ENCODE peak calls at places on chromosomes 12 and 14, in nine cellular contexts. One of them, this sample, is unnamed.

GRCh38 chr14:81366259-81366658 is 33.9 kb downstream of the STON2 start:
- DNase-seq in stimulated activated CD8-positive, alpha-beta memory T cell treated with anti-CD3 and anti-CD28 coated beads, Interleukin-12 subunit alpha, Interleukin-12 subunit beta, amount 100 ng/mL, for 4 hours: no peak
- DNase-seq in fibroblast of mammary gland: peak
- DNase-seq in DMS153: no peak
- DNase-seq in amniotic stem cell: no peak
- DNase-seq in GF-D8: no peak
- DNase-seq in cardiac septum: no peak
- DNase-seq in naive thymus-derived CD8-positive, alpha-beta T cell: no peak
- DNase-seq in astrocyte of the spinal cord: peak
- DNase-seq in this sample: no peak

GRCh38 chr12:107544947-107545346 is 140.7 kb upstream of the PWP1 start:
- DNase-seq in GF-D8: no peak
- DNase-seq in stimulated activated CD8-positive, alpha-beta memory T cell treated with anti-CD3 and anti-CD28 coated beads, Interleukin-12 subunit alpha, Interleukin-12 subunit beta, amount 100 ng/mL, for 4 hours: no peak
- DNase-seq in fibroblast of mammary gland: peak
- DNase-seq in naive thymus-derived CD8-positive, alpha-beta T cell: no peak
- DNase-seq in DMS153: no peak
- DNase-seq in amniotic stem cell: no peak
- DNase-seq in cardiac septum: no peak
- DNase-seq in astrocyte of the spinal cord: no peak
- DNase-seq in this sample: no peak

GRCh38 chr12:64999157-64999425 is 122.0 kb downstream of the WIF1 start:
- DNase-seq in cardiac septum: no peak
- DNase-seq in amniotic stem cell: no peak
- DNase-seq in DMS153: no peak
- DNase-seq in fibroblast of mammary gland: no peak
- DNase-seq in stimulated activated CD8-positive, alpha-beta memory T cell treated with anti-CD3 and anti-CD28 coated beads, Interleukin-12 subunit alpha, Interleukin-12 subunit beta, amount 100 ng/mL, for 4 hours: no peak
- DNase-seq in naive thymus-derived CD8-positive, alpha-beta T cell: no peak
- DNase-seq in GF-D8: no peak
- DNase-seq in astrocyte of the spinal cord: no peak
- DNase-seq in this sample: no peak

GRCh38 chr14:28773917-28774691 is 7.5 kb downstream of the FOXG1 start:
- DNase-seq in DMS153: peak
- DNase-seq in fibroblast of mammary gland: peak
- DNase-seq in cardiac septum: no peak
- DNase-seq in GF-D8: no peak
- DNase-seq in amniotic stem cell: no peak
- DNase-seq in naive thymus-derived CD8-positive, alpha-beta T cell: no peak
- DNase-seq in stimulated activated CD8-positive, alpha-beta memory T cell treated with anti-CD3 and anti-CD28 coated beads, Interleukin-12 subunit alpha, Interleukin-12 subunit beta, amount 100 ng/mL, for 4 hours: no peak
- DNase-seq in astrocyte of the spinal cord: peak
- DNase-seq in this sample: no peak

GRCh38 chr14:23727566-23728335 is 91.6 kb downstream of the DHRS2 start:
- DNase-seq in fibroblast of mammary gland: peak
- DNase-seq in amniotic stem cell: no peak
- DNase-seq in naive thymus-derived CD8-positive, alpha-beta T cell: no peak
- DNase-seq in DMS153: no peak
- DNase-seq in stimulated activated CD8-positive, alpha-beta memory T cell treated with anti-CD3 and anti-CD28 coated beads, Interleukin-12 subunit alpha, Interleukin-12 subunit beta, amount 100 ng/mL, for 4 hours: no peak
- DNase-seq in cardiac septum: no peak
- DNase-seq in GF-D8: no peak
- DNase-seq in astrocyte of the spinal cord: peak
- DNase-seq in this sample: no peak

GRCh38 chr12:54002915-54003339 is 3.0 kb downstream of the HOXC9 start:
- DNase-seq in naive thymus-derived CD8-positive, alpha-beta T cell: no peak
- DNase-seq in astrocyte of the spinal cord: no peak
- DNase-seq in cardiac septum: no peak
- DNase-seq in fibroblast of mammary gland: no peak
- DNase-seq in GF-D8: no peak
- DNase-seq in DMS153: no peak
- DNase-seq in amniotic stem cell: no peak
- DNase-seq in stimulated activated CD8-positive, alpha-beta memory T cell treated with anti-CD3 and anti-CD28 coated beads, Interleukin-12 subunit alpha, Interleukin-12 subunit beta, amount 100 ng/mL, for 4 hours: no peak
- DNase-seq in this sample: no peak

GRCh38 chr14:29216316-29216715 is 449.7 kb downstream of the FOXG1 start:
- DNase-seq in amniotic stem cell: no peak
- DNase-seq in fibroblast of mammary gland: no peak
- DNase-seq in stimulated activated CD8-positive, alpha-beta memory T cell treated with anti-CD3 and anti-CD28 coated beads, Interleukin-12 subunit alpha, Interleukin-12 subunit beta, amount 100 ng/mL, for 4 hours: no peak
- DNase-seq in cardiac septum: no peak
- DNase-seq in DMS153: peak
- DNase-seq in astrocyte of the spinal cord: no peak
- DNase-seq in naive thymus-derived CD8-positive, alpha-beta T cell: no peak
- DNase-seq in GF-D8: no peak
- DNase-seq in this sample: no peak

GRCh38 chr14:72758993-72759392 is 134.9 kb downstream of the DPF3 start:
- DNase-seq in cardiac septum: no peak
- DNase-seq in DMS153: no peak
- DNase-seq in stimulated activated CD8-positive, alpha-beta memory T cell treated with anti-CD3 and anti-CD28 coated beads, Interleukin-12 subunit alpha, Interleukin-12 subunit beta, amount 100 ng/mL, for 4 hours: no peak
- DNase-seq in naive thymus-derived CD8-positive, alpha-beta T cell: no peak
- DNase-seq in fibroblast of mammary gland: no peak
- DNase-seq in astrocyte of the spinal cord: no peak
- DNase-seq in amniotic stem cell: no peak
- DNase-seq in GF-D8: no peak
- DNase-seq in this sample: no peak

GRCh38 chr14:102986810-102987579 is 64.5 kb downstream of the AMN start:
- DNase-seq in naive thymus-derived CD8-positive, alpha-beta T cell: no peak
- DNase-seq in stimulated activated CD8-positive, alpha-beta memory T cell treated with anti-CD3 and anti-CD28 coated beads, Interleukin-12 subunit alpha, Interleukin-12 subunit beta, amount 100 ng/mL, for 4 hours: no peak
- DNase-seq in GF-D8: no peak
- DNase-seq in DMS153: peak
- DNase-seq in cardiac septum: no peak
- DNase-seq in fibroblast of mammary gland: peak
- DNase-seq in amniotic stem cell: no peak
- DNase-seq in astrocyte of the spinal cord: peak
- DNase-seq in this sample: no peak

GRCh38 chr14:54804720-54805060 is 97.9 kb downstream of the GCH1 start:
- DNase-seq in amniotic stem cell: no peak
- DNase-seq in GF-D8: no peak
- DNase-seq in astrocyte of the spinal cord: no peak
- DNase-seq in cardiac septum: peak
- DNase-seq in stimulated activated CD8-positive, alpha-beta memory T cell treated with anti-CD3 and anti-CD28 coated beads, Interleukin-12 subunit alpha, Interleukin-12 subunit beta, amount 100 ng/mL, for 4 hours: no peak
- DNase-seq in naive thymus-derived CD8-positive, alpha-beta T cell: no peak
- DNase-seq in DMS153: no peak
- DNase-seq in fibroblast of mammary gland: no peak
- DNase-seq in this sample: no peak

GRCh38 chr12:19529933-19530630 is 90.8 kb downstream of the AEBP2 start:
- DNase-seq in amniotic stem cell: no peak
- DNase-seq in cardiac septum: no peak
- DNase-seq in DMS153: no peak
- DNase-seq in naive thymus-derived CD8-positive, alpha-beta T cell: no peak
- DNase-seq in fibroblast of mammary gland: peak
- DNase-seq in astrocyte of the spinal cord: peak
- DNase-seq in GF-D8: no peak
- DNase-seq in stimulated activated CD8-positive, alpha-beta memory T cell treated with anti-CD3 and anti-CD28 coated beads, Interleukin-12 subunit alpha, Interleukin-12 subunit beta, amount 100 ng/mL, for 4 hours: no peak
- DNase-seq in this sample: no peak

GRCh38 chr14:75928587-75929230 is 53.1 kb downstream of the TGFB3 start:
- DNase-seq in astrocyte of the spinal cord: no peak
- DNase-seq in fibroblast of mammary gland: peak
- DNase-seq in GF-D8: no peak
- DNase-seq in stimulated activated CD8-positive, alpha-beta memory T cell treated with anti-CD3 and anti-CD28 coated beads, Interleukin-12 subunit alpha, Interleukin-12 subunit beta, amount 100 ng/mL, for 4 hours: no peak
- DNase-seq in naive thymus-derived CD8-positive, alpha-beta T cell: no peak
- DNase-seq in cardiac septum: no peak
- DNase-seq in amniotic stem cell: no peak
- DNase-seq in DMS153: no peak
- DNase-seq in this sample: no peak

GRCh38 chr12:118061011-118061875 is at the start of gene WSB2:
- DNase-seq in DMS153: peak
- DNase-seq in stimulated activated CD8-positive, alpha-beta memory T cell treated with anti-CD3 and anti-CD28 coated beads, Interleukin-12 subunit alpha, Interleukin-12 subunit beta, amount 100 ng/mL, for 4 hours: peak
- DNase-seq in fibroblast of mammary gland: peak
- DNase-seq in cardiac septum: peak
- DNase-seq in naive thymus-derived CD8-positive, alpha-beta T cell: peak
- DNase-seq in astrocyte of the spinal cord: peak
- DNase-seq in GF-D8: no peak
- DNase-seq in amniotic stem cell: peak
- DNase-seq in this sample: no peak

GRCh38 chr14:26538176-26538575 is 59.7 kb downstream of the NOVA1 start:
- DNase-seq in GF-D8: no peak
- DNase-seq in DMS153: no peak
- DNase-seq in astrocyte of the spinal cord: no peak
- DNase-seq in cardiac septum: no peak
- DNase-seq in stimulated activated CD8-positive, alpha-beta memory T cell treated with anti-CD3 and anti-CD28 coated beads, Interleukin-12 subunit alpha, Interleukin-12 subunit beta, amount 100 ng/mL, for 4 hours: no peak
- DNase-seq in fibroblast of mammary gland: no peak
- DNase-seq in naive thymus-derived CD8-positive, alpha-beta T cell: no peak
- DNase-seq in amniotic stem cell: no peak
- DNase-seq in this sample: no peak

GRCh38 chr14:82251434-82251833 is 717.8 kb upstream of the SEL1L start:
- DNase-seq in cardiac septum: no peak
- DNase-seq in stimulated activated CD8-positive, alpha-beta memory T cell treated with anti-CD3 and anti-CD28 coated beads, Interleukin-12 subunit alpha, Interleukin-12 subunit beta, amount 100 ng/mL, for 4 hours: no peak
- DNase-seq in DMS153: no peak
- DNase-seq in amniotic stem cell: no peak
- DNase-seq in fibroblast of mammary gland: no peak
- DNase-seq in naive thymus-derived CD8-positive, alpha-beta T cell: no peak
- DNase-seq in astrocyte of the spinal cord: no peak
- DNase-seq in GF-D8: no peak
- DNase-seq in this sample: no peak

GRCh38 chr12:91920276-91920675 is 225.4 kb downstream of the BTG1 start:
- DNase-seq in amniotic stem cell: no peak
- DNase-seq in stimulated activated CD8-positive, alpha-beta memory T cell treated with anti-CD3 and anti-CD28 coated beads, Interleukin-12 subunit alpha, Interleukin-12 subunit beta, amount 100 ng/mL, for 4 hours: no peak
- DNase-seq in cardiac septum: no peak
- DNase-seq in GF-D8: no peak
- DNase-seq in fibroblast of mammary gland: peak
- DNase-seq in astrocyte of the spinal cord: no peak
- DNase-seq in DMS153: no peak
- DNase-seq in naive thymus-derived CD8-positive, alpha-beta T cell: no peak
- DNase-seq in this sample: no peak

GRCh38 chr12:131786331-131786730 is 41.9 kb upstream of the MMP17 start:
- DNase-seq in naive thymus-derived CD8-positive, alpha-beta T cell: no peak
- DNase-seq in astrocyte of the spinal cord: no peak
- DNase-seq in stimulated activated CD8-positive, alpha-beta memory T cell treated with anti-CD3 and anti-CD28 coated beads, Interleukin-12 subunit alpha, Interleukin-12 subunit beta, amount 100 ng/mL, for 4 hours: no peak
- DNase-seq in amniotic stem cell: no peak
- DNase-seq in GF-D8: no peak
- DNase-seq in DMS153: no peak
- DNase-seq in fibroblast of mammary gland: no peak
- DNase-seq in cardiac septum: no peak
- DNase-seq in this sample: no peak

GRCh38 chr12:90211017-90211416 is 502.4 kb upstream of the ATP2B1 start:
- DNase-seq in naive thymus-derived CD8-positive, alpha-beta T cell: no peak
- DNase-seq in GF-D8: no peak
- DNase-seq in cardiac septum: no peak
- DNase-seq in amniotic stem cell: no peak
- DNase-seq in fibroblast of mammary gland: peak
- DNase-seq in DMS153: no peak
- DNase-seq in stimulated activated CD8-positive, alpha-beta memory T cell treated with anti-CD3 and anti-CD28 coated beads, Interleukin-12 subunit alpha, Interleukin-12 subunit beta, amount 100 ng/mL, for 4 hours: no peak
- DNase-seq in astrocyte of the spinal cord: peak
- DNase-seq in this sample: no peak

GRCh38 chr14:74429221-74429691 is 3.2 kb upstream of the SYNDIG1L start:
- DNase-seq in amniotic stem cell: no peak
- DNase-seq in astrocyte of the spinal cord: no peak
- DNase-seq in stimulated activated CD8-positive, alpha-beta memory T cell treated with anti-CD3 and anti-CD28 coated beads, Interleukin-12 subunit alpha, Interleukin-12 subunit beta, amount 100 ng/mL, for 4 hours: no peak
- DNase-seq in fibroblast of mammary gland: no peak
- DNase-seq in naive thymus-derived CD8-positive, alpha-beta T cell: no peak
- DNase-seq in GF-D8: no peak
- DNase-seq in cardiac septum: no peak
- DNase-seq in DMS153: no peak
- DNase-seq in this sample: no peak

GRCh38 chr14:68851078-68851477 is 58.2 kb upstream of the ZFP36L1 start:
- DNase-seq in GF-D8: no peak
- DNase-seq in naive thymus-derived CD8-positive, alpha-beta T cell: no peak
- DNase-seq in DMS153: no peak
- DNase-seq in astrocyte of the spinal cord: no peak
- DNase-seq in amniotic stem cell: no peak
- DNase-seq in stimulated activated CD8-positive, alpha-beta memory T cell treated with anti-CD3 and anti-CD28 coated beads, Interleukin-12 subunit alpha, Interleukin-12 subunit beta, amount 100 ng/mL, for 4 hours: no peak
- DNase-seq in fibroblast of mammary gland: no peak
- DNase-seq in cardiac septum: no peak
- DNase-seq in this sample: no peak

GRCh38 chr12:110514363-110514762 is 12.2 kb downstream of the RAD9B start:
- DNase-seq in DMS153: no peak
- DNase-seq in amniotic stem cell: no peak
- DNase-seq in stimulated activated CD8-positive, alpha-beta memory T cell treated with anti-CD3 and anti-CD28 coated beads, Interleukin-12 subunit alpha, Interleukin-12 subunit beta, amount 100 ng/mL, for 4 hours: no peak
- DNase-seq in GF-D8: no peak
- DNase-seq in cardiac septum: no peak
- DNase-seq in fibroblast of mammary gland: no peak
- DNase-seq in naive thymus-derived CD8-positive, alpha-beta T cell: no peak
- DNase-seq in astrocyte of the spinal cord: no peak
- DNase-seq in this sample: no peak

GRCh38 chr12:75655233-75655879 is 143.9 kb upstream of the KRR1 start:
- DNase-seq in stimulated activated CD8-positive, alpha-beta memory T cell treated with anti-CD3 and anti-CD28 coated beads, Interleukin-12 subunit alpha, Interleukin-12 subunit beta, amount 100 ng/mL, for 4 hours: no peak
- DNase-seq in amniotic stem cell: no peak
- DNase-seq in naive thymus-derived CD8-positive, alpha-beta T cell: no peak
- DNase-seq in cardiac septum: no peak
- DNase-seq in GF-D8: no peak
- DNase-seq in astrocyte of the spinal cord: no peak
- DNase-seq in fibroblast of mammary gland: no peak
- DNase-seq in DMS153: no peak
- DNase-seq in this sample: no peak

GRCh38 chr12:91173139-91173538 is 9.5 kb downstream of the DCN start:
- DNase-seq in astrocyte of the spinal cord: no peak
- DNase-seq in stimulated activated CD8-positive, alpha-beta memory T cell treated with anti-CD3 and anti-CD28 coated beads, Interleukin-12 subunit alpha, Interleukin-12 subunit beta, amount 100 ng/mL, for 4 hours: no peak
- DNase-seq in amniotic stem cell: no peak
- DNase-seq in cardiac septum: no peak
- DNase-seq in fibroblast of mammary gland: no peak
- DNase-seq in naive thymus-derived CD8-positive, alpha-beta T cell: no peak
- DNase-seq in DMS153: no peak
- DNase-seq in GF-D8: no peak
- DNase-seq in this sample: no peak

GRCh38 chr12:22083167-22083566 is 37.1 kb downstream of the CMAS start:
- DNase-seq in fibroblast of mammary gland: peak
- DNase-seq in astrocyte of the spinal cord: peak
- DNase-seq in stimulated activated CD8-positive, alpha-beta memory T cell treated with anti-CD3 and anti-CD28 coated beads, Interleukin-12 subunit alpha, Interleukin-12 subunit beta, amount 100 ng/mL, for 4 hours: no peak
- DNase-seq in GF-D8: no peak
- DNase-seq in amniotic stem cell: peak
- DNase-seq in DMS153: no peak
- DNase-seq in cardiac septum: no peak
- DNase-seq in naive thymus-derived CD8-positive, alpha-beta T cell: no peak
- DNase-seq in this sample: peak

GRCh38 chr14:37526992-37527391 is 68.1 kb downstream of the FOXA1 start:
- DNase-seq in cardiac septum: no peak
- DNase-seq in amniotic stem cell: no peak
- DNase-seq in GF-D8: no peak
- DNase-seq in naive thymus-derived CD8-positive, alpha-beta T cell: no peak
- DNase-seq in fibroblast of mammary gland: no peak
- DNase-seq in stimulated activated CD8-positive, alpha-beta memory T cell treated with anti-CD3 and anti-CD28 coated beads, Interleukin-12 subunit alpha, Interleukin-12 subunit beta, amount 100 ng/mL, for 4 hours: no peak
- DNase-seq in astrocyte of the spinal cord: no peak
- DNase-seq in DMS153: no peak
- DNase-seq in this sample: no peak

GRCh38 chr12:6605425-6606330 is 1.5 kb downstream of the CHD4 start:
- DNase-seq in astrocyte of the spinal cord: peak
- DNase-seq in naive thymus-derived CD8-positive, alpha-beta T cell: peak
- DNase-seq in DMS153: no peak
- DNase-seq in cardiac septum: no peak
- DNase-seq in GF-D8: no peak
- DNase-seq in stimulated activated CD8-positive, alpha-beta memory T cell treated with anti-CD3 and anti-CD28 coated beads, Interleukin-12 subunit alpha, Interleukin-12 subunit beta, amount 100 ng/mL, for 4 hours: no peak
- DNase-seq in fibroblast of mammary gland: peak
- DNase-seq in amniotic stem cell: no peak
- DNase-seq in this sample: no peak

GRCh38 chr12:20629414-20630156 is 65.5 kb upstream of the SLCO1C1 start:
- DNase-seq in amniotic stem cell: no peak
- DNase-seq in GF-D8: no peak
- DNase-seq in naive thymus-derived CD8-positive, alpha-beta T cell: no peak
- DNase-seq in DMS153: no peak
- DNase-seq in fibroblast of mammary gland: peak
- DNase-seq in astrocyte of the spinal cord: peak
- DNase-seq in stimulated activated CD8-positive, alpha-beta memory T cell treated with anti-CD3 and anti-CD28 coated beads, Interleukin-12 subunit alpha, Interleukin-12 subunit beta, amount 100 ng/mL, for 4 hours: no peak
- DNase-seq in cardiac septum: no peak
- DNase-seq in this sample: no peak

GRCh38 chr12:72790273-72790672 is 518.1 kb downstream of the TRHDE start:
- DNase-seq in DMS153: no peak
- DNase-seq in cardiac septum: no peak
- DNase-seq in GF-D8: no peak
- DNase-seq in stimulated activated CD8-positive, alpha-beta memory T cell treated with anti-CD3 and anti-CD28 coated beads, Interleukin-12 subunit alpha, Interleukin-12 subunit beta, amount 100 ng/mL, for 4 hours: no peak
- DNase-seq in amniotic stem cell: no peak
- DNase-seq in fibroblast of mammary gland: no peak
- DNase-seq in naive thymus-derived CD8-positive, alpha-beta T cell: no peak
- DNase-seq in astrocyte of the spinal cord: no peak
- DNase-seq in this sample: no peak

GRCh38 chr12:95582230-95583058 is 31.2 kb upstream of the USP44 start:
- DNase-seq in astrocyte of the spinal cord: peak
- DNase-seq in fibroblast of mammary gland: peak
- DNase-seq in cardiac septum: no peak
- DNase-seq in stimulated activated CD8-positive, alpha-beta memory T cell treated with anti-CD3 and anti-CD28 coated beads, Interleukin-12 subunit alpha, Interleukin-12 subunit beta, amount 100 ng/mL, for 4 hours: no peak
- DNase-seq in GF-D8: no peak
- DNase-seq in naive thymus-derived CD8-positive, alpha-beta T cell: no peak
- DNase-seq in DMS153: peak
- DNase-seq in amniotic stem cell: peak
- DNase-seq in this sample: peak

GRCh38 chr12:73112035-73112816 is 840.1 kb downstream of the TRHDE start:
- DNase-seq in stimulated activated CD8-positive, alpha-beta memory T cell treated with anti-CD3 and anti-CD28 coated beads, Interleukin-12 subunit alpha, Interleukin-12 subunit beta, amount 100 ng/mL, for 4 hours: no peak
- DNase-seq in amniotic stem cell: no peak
- DNase-seq in cardiac septum: no peak
- DNase-seq in fibroblast of mammary gland: no peak
- DNase-seq in GF-D8: no peak
- DNase-seq in DMS153: no peak
- DNase-seq in astrocyte of the spinal cord: no peak
- DNase-seq in naive thymus-derived CD8-positive, alpha-beta T cell: no peak
- DNase-seq in this sample: no peak

GRCh38 chr14:80136358-80136757 is 74.9 kb downstream of the DIO2 start:
- DNase-seq in cardiac septum: no peak
- DNase-seq in astrocyte of the spinal cord: peak
- DNase-seq in amniotic stem cell: no peak
- DNase-seq in DMS153: no peak
- DNase-seq in stimulated activated CD8-positive, alpha-beta memory T cell treated with anti-CD3 and anti-CD28 coated beads, Interleukin-12 subunit alpha, Interleukin-12 subunit beta, amount 100 ng/mL, for 4 hours: no peak
- DNase-seq in naive thymus-derived CD8-positive, alpha-beta T cell: no peak
- DNase-seq in GF-D8: no peak
- DNase-seq in fibroblast of mammary gland: peak
- DNase-seq in this sample: no peak